ENCODE peak calls at places on chromosomes 4 and X, in five cellular contexts. One of them, this sample, is unnamed.

GRCh38 chrX:54551801-54552200 is 21.8 kb downstream of the GNL3L start:
- DNase-seq in HCT116: no peak
- DNase-seq in K562: no peak
- DNase-seq in HepG2: no peak
- DNase-seq in SK-N-SH: no peak
- DNase-seq in this sample: no peak

GRCh38 chr4:88075336-88075735 is 67.9 kb downstream of the PKD2 start:
- DNase-seq in HCT116: no peak
- DNase-seq in K562: no peak
- DNase-seq in HepG2: no peak
- DNase-seq in SK-N-SH: no peak
- DNase-seq in this sample: no peak

GRCh38 chr4:2790583-2791517 is 2.0 kb upstream of the SH3BP2 start:
- DNase-seq in HCT116: no peak
- DNase-seq in K562: no peak
- DNase-seq in HepG2: no peak
- DNase-seq in SK-N-SH: peak; percentile 22
- DNase-seq in this sample: no peak

GRCh38 chrX:110992611-110993010 is 103.4 kb upstream of the PAK3 start:
- DNase-seq in HCT116: no peak
- DNase-seq in K562: peak; percentile 29
- DNase-seq in HepG2: peak; percentile 5
- DNase-seq in SK-N-SH: peak; percentile 24
- DNase-seq in this sample: peak; percentile 24

GRCh38 chr4:105350859-105351494 is 122.9 kb downstream of the PPA2 start:
- DNase-seq in HCT116: no peak
- DNase-seq in K562: no peak
- DNase-seq in HepG2: no peak
- DNase-seq in SK-N-SH: no peak
- DNase-seq in this sample: no peak

GRCh38 chrX:125577479-125577878 is 257.8 kb downstream of the TEX13C start:
- DNase-seq in HCT116: no peak
- DNase-seq in K562: no peak
- DNase-seq in HepG2: no peak
- DNase-seq in SK-N-SH: no peak
- DNase-seq in this sample: no peak

GRCh38 chr4:137722910-137723309 is 190.6 kb upstream of the PCDH18 start:
- DNase-seq in HCT116: no peak
- DNase-seq in K562: no peak
- DNase-seq in HepG2: no peak
- DNase-seq in SK-N-SH: no peak
- DNase-seq in this sample: no peak

GRCh38 chr4:117093581-117093980 is 8.2 kb upstream of the TRAM1L1 start:
- DNase-seq in HCT116: no peak
- DNase-seq in K562: no peak
- DNase-seq in HepG2: no peak
- DNase-seq in SK-N-SH: no peak
- DNase-seq in this sample: no peak

GRCh38 chr4:1477045-1477905 is 71.0 kb upstream of the NKX1-1 start:
- DNase-seq in HCT116: no peak
- DNase-seq in K562: no peak
- DNase-seq in HepG2: no peak
- DNase-seq in SK-N-SH: peak; percentile 3
- DNase-seq in this sample: no peak

GRCh38 chr4:105837037-105837436 is 58.2 kb upstream of the NPNT start:
- DNase-seq in HCT116: no peak
- DNase-seq in K562: no peak
- DNase-seq in HepG2: no peak
- DNase-seq in SK-N-SH: no peak
- DNase-seq in this sample: no peak

GRCh38 chrX:97366246-97366645 is 482.5 kb downstream of the RPA4 start:
- DNase-seq in HCT116: no peak
- DNase-seq in K562: no peak
- DNase-seq in HepG2: no peak
- DNase-seq in SK-N-SH: no peak
- DNase-seq in this sample: no peak

GRCh38 chr4:127852661-127853060 is 28.0 kb upstream of the PLK4 start:
- DNase-seq in HCT116: no peak
- DNase-seq in K562: no peak
- DNase-seq in HepG2: no peak
- DNase-seq in SK-N-SH: no peak
- DNase-seq in this sample: no peak
- TF ChIP-seq JUND in HCT116: no peak
- TF ChIP-seq JUND in K562: no peak
- TF ChIP-seq JUND in HepG2: no peak
- TF ChIP-seq JUND in SK-N-SH: no peak
- TF ChIP-seq JUND in this sample: no peak

DNA sequence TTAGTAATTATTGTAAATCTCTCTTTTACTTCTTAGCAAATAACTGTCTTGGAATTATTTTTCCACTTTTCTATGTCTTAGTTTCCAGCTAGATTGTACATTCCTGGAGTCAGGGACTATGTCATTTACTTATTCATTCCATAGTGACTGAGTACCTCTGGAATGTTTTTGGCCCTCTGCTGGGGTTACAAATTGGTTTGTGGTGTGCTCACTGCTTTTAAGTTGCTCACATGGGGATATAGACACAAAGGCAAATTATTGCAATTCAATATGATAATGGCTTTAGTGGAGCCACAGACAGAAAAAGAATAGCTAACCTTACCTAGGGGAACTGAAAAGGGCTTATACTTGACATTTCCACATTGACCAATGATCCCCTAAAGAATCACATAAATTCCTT is 63.7 kb upstream of the PDGFRA start:
- DNase-seq in HCT116: peak; percentile 36
- DNase-seq in K562: no peak
- DNase-seq in HepG2: peak; percentile 7
- DNase-seq in SK-N-SH: no peak
- DNase-seq in this sample: no peak
- TF ChIP-seq JUND in HCT116: peak; percentile 45
- TF ChIP-seq JUND in K562: no peak
- TF ChIP-seq JUND in HepG2: no peak
- TF ChIP-seq JUND in SK-N-SH: peak; percentile 89
- TF ChIP-seq JUND in this sample: no peak

GRCh38 chr4:123559955-123560669 is 163.5 kb downstream of the SPRY1 start:
- DNase-seq in HCT116: no peak
- DNase-seq in K562: no peak
- DNase-seq in HepG2: peak; percentile 68
- DNase-seq in SK-N-SH: no peak
- DNase-seq in this sample: no peak
- TF ChIP-seq JUND in HCT116: no peak
- TF ChIP-seq JUND in K562: no peak
- TF ChIP-seq JUND in HepG2: no peak
- TF ChIP-seq JUND in SK-N-SH: no peak
- TF ChIP-seq JUND in this sample: no peak

GRCh38 chr4:14864365-14864762 is 137.9 kb upstream of the CPEB2 start:
- DNase-seq in HCT116: no peak
- DNase-seq in K562: no peak
- DNase-seq in HepG2: no peak
- DNase-seq in SK-N-SH: no peak
- DNase-seq in this sample: no peak

GRCh38 chr4:14865804-14866203 is 136.5 kb upstream of the CPEB2 start:
- DNase-seq in HCT116: no peak
- DNase-seq in K562: no peak
- DNase-seq in HepG2: no peak
- DNase-seq in SK-N-SH: no peak
- DNase-seq in this sample: no peak

GRCh38 chr4:14863420-14864364 is 138.6 kb upstream of the CPEB2 start:
- DNase-seq in HCT116: no peak
- DNase-seq in K562: no peak
- DNase-seq in HepG2: no peak
- DNase-seq in SK-N-SH: no peak
- DNase-seq in this sample: no peak

GRCh38 chr4:14864967-14865366 is 137.3 kb upstream of the CPEB2 start:
- DNase-seq in HCT116: no peak
- DNase-seq in K562: no peak
- DNase-seq in HepG2: no peak
- DNase-seq in SK-N-SH: no peak
- DNase-seq in this sample: no peak

DNA sequence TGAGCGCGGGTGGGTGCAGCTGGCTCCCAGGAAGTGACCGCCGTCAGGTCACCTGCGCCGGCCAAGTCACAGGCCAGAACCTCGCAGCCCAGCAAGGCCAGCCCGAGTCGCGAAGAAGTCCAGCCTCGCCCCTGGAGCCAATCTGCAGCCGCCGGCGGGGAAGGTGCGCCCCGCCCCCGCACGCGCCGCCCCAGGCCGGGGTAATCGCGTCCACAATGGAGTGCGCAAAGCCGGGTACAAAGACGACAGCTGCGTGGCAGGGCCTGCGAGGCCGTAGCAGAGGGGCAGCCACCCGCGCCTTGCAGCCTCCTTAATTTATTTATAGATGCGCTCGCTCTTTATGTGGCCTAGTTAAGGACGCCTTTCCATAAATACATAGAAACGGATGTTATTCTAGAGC is 139.4 kb upstream of the CPEB2 start:
- DNase-seq in HCT116: no peak
- DNase-seq in K562: peak; percentile 82
- DNase-seq in HepG2: no peak
- DNase-seq in SK-N-SH: no peak
- DNase-seq in this sample: no peak
- TF ChIP-seq JUND in HCT116: no peak
- TF ChIP-seq JUND in K562: no peak
- TF ChIP-seq JUND in HepG2: no peak
- TF ChIP-seq JUND in SK-N-SH: no peak
- TF ChIP-seq JUND in this sample: no peak

DNA sequence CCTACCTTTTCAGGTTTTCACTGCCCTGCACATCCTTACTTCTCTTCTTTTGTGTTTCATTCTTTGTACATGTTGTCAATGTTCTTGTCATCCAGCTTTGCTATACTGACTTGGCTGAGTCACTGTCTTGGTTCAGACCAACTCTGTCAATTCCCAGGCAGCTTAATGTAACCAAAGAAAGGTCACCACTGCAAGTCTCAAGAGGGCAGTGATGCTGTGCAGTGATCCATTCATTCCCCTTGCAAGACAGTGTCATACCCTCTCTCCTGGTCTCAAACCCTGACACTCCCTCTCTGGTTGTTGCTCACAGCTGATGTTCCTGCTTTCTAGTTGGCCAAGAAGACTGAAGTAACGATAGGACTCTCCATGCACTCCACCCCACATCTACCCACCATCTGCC is 17.5 kb downstream of the RAB39B start:
- DNase-seq in HCT116: no peak
- DNase-seq in K562: no peak
- DNase-seq in HepG2: no peak
- DNase-seq in SK-N-SH: no peak
- DNase-seq in this sample: no peak
- TF ChIP-seq JUND in HCT116: no peak
- TF ChIP-seq JUND in K562: no peak
- TF ChIP-seq JUND in HepG2: no peak
- TF ChIP-seq JUND in SK-N-SH: no peak
- TF ChIP-seq JUND in this sample: no peak

GRCh38 chr4:79237836-79238235 is 88.0 kb downstream of the NAA11 start:
- DNase-seq in HCT116: no peak
- DNase-seq in K562: no peak
- DNase-seq in HepG2: no peak
- DNase-seq in SK-N-SH: no peak
- DNase-seq in this sample: no peak
- TF ChIP-seq JUND in HCT116: no peak
- TF ChIP-seq JUND in K562: no peak
- TF ChIP-seq JUND in HepG2: no peak
- TF ChIP-seq JUND in SK-N-SH: no peak
- TF ChIP-seq JUND in this sample: no peak

GRCh38 chr4:110808371-110808878 is 185.5 kb upstream of the PITX2 start:
- DNase-seq in HCT116: no peak
- DNase-seq in K562: no peak
- DNase-seq in HepG2: no peak
- DNase-seq in SK-N-SH: no peak
- DNase-seq in this sample: no peak
- TF ChIP-seq JUND in HCT116: no peak
- TF ChIP-seq JUND in K562: no peak
- TF ChIP-seq JUND in HepG2: no peak
- TF ChIP-seq JUND in SK-N-SH: no peak
- TF ChIP-seq JUND in this sample: no peak